ENCODE peak calls at places on chromosomes 11 and 22, in seven cellular contexts. C is heart right ventricle; Z is upper lobe of left lung; S is CD8-positive, alpha-beta memory T cell; W is IMR-90; J is PC-3; F is A549. X is an unnamed sample.

GRCh38 chr22:49735411-49736311 is 92.0 kb downstream of the BRD1 start:
- DNase-seq in C (no peak), Z (peak; percentile 37), S (no peak), W (no peak), J (peak; percentile 30), F (no peak), X (no peak)

GRCh38 chr11:61160487-61161189 is 588 bp downstream of the VPS37C start:
- DNase-seq in C (no peak), Z (no peak), S (no peak), W (no peak), J (peak; percentile 25), F (no peak), X (no peak)

GRCh38 chr11:122163420-122163819 is 47.4 kb upstream of the BLID start:
- DNase-seq in C (no peak), Z (no peak), S (no peak), W (peak; percentile 59), J (peak; percentile 77), F (no peak), X (no peak)

GRCh38 chr11:94674005-94674491 is 94.1 kb upstream of the AMOTL1 start:
- DNase-seq in C (no peak), Z (no peak), S (no peak), W (no peak), J (peak; percentile 75), F (no peak), X (no peak)

GRCh38 chr11:34263462-34264186 is 94.2 kb downstream of the ABTB2 start:
- DNase-seq in C (peak; percentile 41), Z (no peak), S (no peak), W (peak; percentile 82), J (peak; percentile 95), F (peak; percentile 62), X (no peak)

GRCh38 chr11:104206936-104207335 is 43.0 kb upstream of the PDGFD start:
- DNase-seq in C (no peak), Z (no peak), S (no peak), W (no peak), J (no peak), F (no peak), X (no peak)

GRCh38 chr11:107689317-107690202 is 22.3 kb downstream of the SLN start:
- DNase-seq in C (peak; percentile 65), Z (no peak), S (peak; percentile 64), W (peak; percentile 51), J (peak; percentile 94), F (peak; percentile 34), X (peak; percentile 51)

GRCh38 chr11:8757533-8757932 is 74.9 kb downstream of the RPL27A start:
- DNase-seq in C (no peak), Z (no peak), S (no peak), W (no peak), J (no peak), F (no peak), X (no peak)

GRCh38 chr11:119585038-119585666 is 143.8 kb downstream of the NECTIN1 start:
- DNase-seq in C (no peak), Z (peak; percentile 85), S (no peak), W (no peak), J (peak; percentile 58), F (no peak), X (no peak)

GRCh38 chr22:23248583-23248982 is 68.3 kb downstream of the BCR start:
- DNase-seq in C (no peak), Z (no peak), S (no peak), W (peak; percentile 63), J (peak; percentile 68), F (no peak), X (no peak)

GRCh38 chr22:36819112-36819511 is 2.3 kb upstream of the PVALB start:
- DNase-seq in C (no peak), Z (peak; percentile 55), S (no peak), W (no peak), J (no peak), F (no peak), X (no peak)

GRCh38 chr11:102047305-102047924 is at the start of gene CFAP300:
- DNase-seq in C (peak; percentile 91), Z (peak; percentile 94), S (peak; percentile 57), W (peak; percentile 33), J (peak; percentile 77), F (peak; percentile 86), X (no peak)

GRCh38 chr11:44207292-44207691 is 102.6 kb downstream of the ALX4 start:
- DNase-seq in C (no peak), Z (no peak), S (no peak), W (no peak), J (no peak), F (no peak), X (no peak)

GRCh38 chr11:112453601-112454577 is 193.2 kb upstream of the PLET1 start:
- DNase-seq in C (peak; percentile 26), Z (no peak), S (peak; percentile 49), W (peak; percentile 12), J (peak; percentile 60), F (peak; percentile 25), X (peak; percentile 17)

GRCh38 chr11:27196040-27196897 is 155.7 kb downstream of the BBOX1 start:
- DNase-seq in C (no peak), Z (no peak), S (no peak), W (no peak), J (no peak), F (no peak), X (no peak)

GRCh38 chr11:1442163-1442562 is 44.4 kb downstream of the MOB2 start:
- DNase-seq in C (no peak), Z (no peak), S (no peak), W (no peak), J (no peak), F (peak; percentile 42), X (no peak)

GRCh38 chr11:122007611-122008071 is 108.4 kb downstream of the BLID start:
- DNase-seq in C (peak; percentile 44), Z (no peak), S (no peak), W (peak; percentile 16), J (no peak), F (no peak), X (no peak)

GRCh38 chr11:876550-876949 is 33.9 kb downstream of the TSPAN4 start:
- DNase-seq in C (peak; percentile 56), Z (no peak), S (no peak), W (peak; percentile 6), J (no peak), F (no peak), X (no peak)

GRCh38 chr22:26835929-26836528 is 178.6 kb downstream of the MIAT start:
- DNase-seq in C (no peak), Z (no peak), S (no peak), W (peak; percentile 23), J (peak; percentile 45), F (peak; percentile 44), X (peak; percentile 20)

GRCh38 chr11:72333657-72334056 is 89.7 kb upstream of the PHOX2A start:
- DNase-seq in C (no peak), Z (no peak), S (peak; percentile 62), W (no peak), J (no peak), F (no peak), X (peak; percentile 50)

GRCh38 chr11:122108192-122108799 is 7.7 kb downstream of the BLID start:
- DNase-seq in C (no peak), Z (no peak), S (no peak), W (peak; percentile 70), J (peak; percentile 81), F (no peak), X (no peak)

GRCh38 chr11:132959663-132960062 is 572.6 kb downstream of the OPCML start:
- DNase-seq in C (no peak), Z (no peak), S (no peak), W (no peak), J (no peak), F (no peak), X (no peak)

GRCh38 chr11:132960273-132960672 is 572.0 kb downstream of the OPCML start:
- DNase-seq in C (peak; percentile 4), Z (no peak), S (no peak), W (no peak), J (no peak), F (no peak), X (no peak)

GRCh38 chr11:132960679-132961078 is 571.6 kb downstream of the OPCML start:
- DNase-seq in C (no peak), Z (no peak), S (no peak), W (no peak), J (no peak), F (no peak), X (no peak)

GRCh38 chr11:132961453-132961852 is 570.8 kb downstream of the OPCML start:
- DNase-seq in C (no peak), Z (no peak), S (no peak), W (no peak), J (no peak), F (no peak), X (no peak)

GRCh38 chr11:132962026-132962425 is 570.3 kb downstream of the OPCML start:
- DNase-seq in C (no peak), Z (no peak), S (no peak), W (peak; percentile 72), J (no peak), F (no peak), X (no peak)
- H3K4me3 ChIP-seq in C (no peak overlapping the region), Z (no peak overlapping the region), S (no peak overlapping the region), W (no peak overlapping the region), J (no peak overlapping the region), F (no peak overlapping the region), X (no peak overlapping the region)

DNA sequence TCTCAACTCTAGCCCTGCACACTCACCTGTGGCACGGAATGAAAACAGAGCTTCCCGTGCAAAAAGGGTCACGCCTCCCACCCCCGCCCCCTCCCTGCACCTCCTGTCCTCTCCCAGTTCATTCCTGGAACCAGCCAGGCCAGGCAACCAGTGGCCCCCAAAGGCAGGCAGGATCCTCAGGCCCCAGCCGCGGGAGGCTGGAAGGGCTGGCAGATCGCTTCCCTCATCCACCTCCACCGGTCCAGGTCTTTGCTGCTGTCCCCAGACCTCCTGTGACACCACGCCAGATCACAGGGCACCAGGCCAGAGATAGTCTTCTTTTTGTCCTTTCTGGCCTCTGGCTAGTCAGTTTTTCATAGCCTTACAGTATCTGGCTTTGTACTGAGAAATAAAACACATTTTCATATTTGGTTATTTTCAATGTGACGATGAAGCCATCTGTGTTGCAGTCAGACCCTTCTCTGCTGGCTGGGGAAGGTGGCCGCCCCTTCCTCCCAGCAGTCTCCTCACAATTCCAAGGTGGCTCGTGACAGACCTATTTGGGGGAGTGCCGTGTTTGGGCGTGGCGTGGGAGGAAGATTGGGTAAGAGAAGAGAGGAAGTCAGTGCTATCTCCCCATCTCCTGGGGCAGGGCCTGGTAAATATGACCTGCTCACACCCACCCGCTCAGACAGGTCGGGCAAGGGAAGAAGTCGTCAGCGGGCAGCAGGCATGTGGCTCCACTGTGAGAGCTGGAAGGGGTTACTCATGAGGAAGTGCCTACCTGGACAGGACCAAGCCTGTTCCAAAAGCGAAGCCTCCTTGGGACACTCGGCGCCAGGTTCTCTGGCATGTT is 9.1 kb downstream of the SSH3 start:
- DNase-seq in C (no peak), Z (no peak), S (no peak), W (no peak), J (peak; percentile 96), F (no peak), X (peak; percentile 25)
- H3K27ac ChIP-seq in C (peak overlapping the region; percentile 73), Z (peak overlapping the region; percentile 37), S (peak overlapping the region; percentile 53), W (no peak overlapping the region), J (peak overlapping the region; percentile 95), F (peak overlapping the region; percentile 1), X (peak overlapping the region; percentile 63)

GRCh38 chr22:20550851-20551744 is 43.7 kb downstream of the MED15 start:
- DNase-seq in C (peak; percentile 33), Z (peak; percentile 58), S (peak; percentile 77), W (peak; percentile 78), J (no peak), F (no peak), X (peak; percentile 55)
- H3K4me3 ChIP-seq in C (peak overlapping the region; percentile 6), Z (no peak overlapping the region), S (peak overlapping the region; percentile 53), W (no peak overlapping the region), J (no peak overlapping the region), F (no peak overlapping the region), X (peak overlapping the region; percentile 61)

DNA sequence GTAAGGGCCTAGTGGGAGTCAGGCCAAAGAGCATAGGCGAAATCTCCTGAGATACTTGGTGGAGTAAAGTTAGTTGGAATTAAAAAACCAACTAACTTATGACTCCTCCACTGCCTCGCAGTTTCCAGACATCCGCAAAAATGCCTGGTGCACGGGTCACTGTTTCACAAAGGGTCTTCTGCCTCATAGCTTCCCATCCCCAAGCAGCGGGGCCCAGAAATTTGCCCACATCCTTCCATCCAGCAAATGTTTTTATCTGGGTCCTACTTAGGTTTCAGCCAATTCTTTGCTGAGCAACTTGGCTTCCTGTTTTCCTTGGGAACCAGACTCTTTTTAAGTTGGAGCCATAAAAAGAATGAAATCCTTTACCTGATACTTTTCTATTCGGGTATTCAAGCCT is 36.3 kb downstream of the FZD4 start:
- DNase-seq in C (no peak), Z (no peak), S (no peak), W (no peak), J (no peak), F (no peak), X (no peak)
- H3K27ac ChIP-seq in C (peak overlapping the region; percentile 76), Z (peak overlapping the region; percentile 64), S (no peak overlapping the region), W (peak overlapping the region; percentile 19), J (peak overlapping the region; percentile 29), F (peak overlapping the region; percentile 48), X (no peak overlapping the region)

X was measured in naive thymus-derived CD4-positive, alpha-beta T cell.